ENCODE peak calls at places on chromosomes 1 and 21, in seven cellular contexts. R is AG09309; G is WTC11; A is activated CD8-positive, alpha-beta T cell treated with anti-CD3 and anti-CD28 coated beads for 36 hours; U is right lobe of liver; K is IMR-90; X is H9. N is an unnamed sample.

GRCh38 chr1:186750250-186750649 is 70.0 kb upstream of the PTGS2 start:
- DNase-seq in G (no peak), R (peak), K (no peak), X (no peak), A (no peak), U (no peak), N (no peak)

GRCh38 chr1:1599030-1599916 is 662 bp downstream of the FNDC10 start:
- DNase-seq in A (peak), X (peak), K (peak), G (peak), R (no peak), U (no peak), N (no peak)

GRCh38 chr1:34844252-34844634 is 15.3 kb downstream of the SMIM12 start:
- DNase-seq in X (peak), K (no peak), A (no peak), G (peak), U (no peak), R (no peak), N (no peak)

GRCh38 chr21:35565204-35565611 is 495.1 kb downstream of the SETD4 start:
- DNase-seq in X (no peak), U (peak), A (no peak), K (peak), G (no peak), R (peak), N (no peak)

GRCh38 chr1:46605242-46605641 is 1.2 kb upstream of the MKNK1 start:
- DNase-seq in R (no peak), U (no peak), A (peak), G (no peak), X (no peak), K (no peak), N (no peak)

GRCh38 chr1:103514920-103515503 is 10.5 kb upstream of the RNPC3 start:
- DNase-seq in R (no peak), G (no peak), X (no peak), K (peak), A (peak), U (no peak), N (no peak)

GRCh38 chr1:117009132-117009531 is 7.6 kb downstream of the CD101 start:
- DNase-seq in K (no peak), X (no peak), G (no peak), U (no peak), A (peak), R (no peak), N (no peak)

GRCh38 chr1:159581422-159581821 is 6.2 kb upstream of the APCS start:
- DNase-seq in K (no peak), G (no peak), A (no peak), X (no peak), R (no peak), U (no peak), N (no peak)

GRCh38 chr1:200130552-200130951 is 103.0 kb downstream of the NR5A2 start:
- DNase-seq in X (no peak), G (no peak), U (peak), R (no peak), K (peak), A (no peak), N (no peak)

GRCh38 chr1:32972814-32973428 is 8.3 kb upstream of the RNF19B start:
- DNase-seq in U (peak), R (no peak), A (no peak), X (peak), G (peak), K (peak), N (no peak)

GRCh38 chr21:41521489-41522027 is 13.6 kb upstream of the TMPRSS2 start:
- DNase-seq in X (no peak), U (no peak), R (no peak), K (no peak), A (no peak), G (no peak), N (no peak)

GRCh38 chr1:159214149-159214760 is 9.6 kb downstream of the ACKR1 start:
- DNase-seq in G (peak), K (peak), R (no peak), A (peak), X (peak), U (no peak), N (no peak)

GRCh38 chr1:147214842-147215539 is 10.1 kb downstream of the FMO5 start:
- DNase-seq in A (no peak), R (no peak), K (no peak), G (no peak), U (no peak), X (no peak), N (no peak)

GRCh38 chr1:87359586-87359985 is 30.9 kb downstream of the LMO4 start:
- DNase-seq in U (no peak), G (no peak), A (no peak), K (no peak), R (no peak), X (no peak), N (no peak)

GRCh38 chr1:52140633-52141512 is 1.0 kb upstream of the ZFYVE9 start:
- DNase-seq in U (no peak), A (no peak), X (no peak), K (no peak), R (no peak), G (no peak), N (no peak)

GRCh38 chr1:28156821-28157220 is 19.7 kb downstream of the PTAFR start:
- DNase-seq in K (no peak), U (no peak), R (no peak), X (no peak), G (no peak), A (no peak), N (no peak)

GRCh38 chr1:109392788-109393580 is 4.7 kb downstream of the SORT1 start:
- DNase-seq in K (peak), R (no peak), X (no peak), U (peak), A (no peak), G (no peak), N (no peak)

GRCh38 chr1:31376374-31377134 is 3.7 kb upstream of the FABP3 start:
- DNase-seq in R (peak), G (no peak), U (no peak), X (peak), A (no peak), K (peak), N (no peak)

GRCh38 chr1:204806943-204807624 is 63.6 kb upstream of the NFASC start:
- DNase-seq in U (peak), R (no peak), X (peak), G (peak), K (peak), A (peak), N (peak)

DNA sequence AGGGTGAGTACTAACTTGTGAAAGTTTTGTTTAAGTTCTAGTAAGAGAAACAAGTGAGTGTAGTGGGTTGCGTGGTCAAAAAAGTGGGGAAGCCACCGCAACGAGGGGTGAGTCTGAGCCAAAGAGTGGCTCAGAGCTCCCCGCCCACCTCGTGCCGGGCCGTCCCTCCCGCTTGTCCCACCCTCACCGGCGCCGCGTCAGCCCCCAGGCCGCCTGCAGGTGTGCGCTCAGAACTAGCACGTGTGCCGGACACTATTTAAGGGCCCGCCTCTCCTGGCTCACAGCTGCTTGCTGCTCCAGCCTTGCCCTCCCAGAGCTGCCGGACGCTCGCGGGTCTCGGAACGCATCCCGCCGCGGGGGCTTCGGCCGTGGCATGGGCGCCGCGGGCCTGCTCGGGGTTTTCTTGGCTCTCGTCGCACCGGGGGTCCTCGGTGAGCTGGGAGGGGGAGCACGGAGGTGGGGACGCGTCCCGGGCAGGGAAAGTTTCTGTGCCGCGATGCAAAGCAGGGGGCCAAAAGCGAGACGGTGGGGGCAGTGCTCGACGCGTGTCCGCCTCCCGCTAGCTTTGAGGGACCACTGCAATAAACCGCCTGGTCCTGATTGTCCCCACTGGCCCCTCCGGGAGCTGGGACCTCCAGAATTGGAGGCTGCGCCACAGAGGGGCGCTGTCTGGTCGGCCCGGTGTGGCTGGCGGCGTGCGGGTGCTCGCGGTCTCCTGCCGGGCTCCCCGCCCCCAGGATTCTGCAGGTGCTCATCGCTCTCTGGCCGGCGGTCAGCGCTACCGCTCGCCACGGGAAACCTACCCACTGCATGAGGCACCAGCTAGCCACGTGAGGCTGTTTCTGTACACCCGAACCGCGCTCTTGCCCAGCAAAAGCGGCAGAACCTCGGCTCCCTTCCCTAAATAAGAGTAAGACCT is at the start of gene CR2:
- DNase-seq in K (no peak), U (peak), A (peak), G (peak), R (no peak), X (peak), N (no peak)
- TF ChIP-seq CTCF in K (no peak), U (peak), A (peak), G (no peak), R (no peak), X (peak), N (no peak)

GRCh38 chr1:180501865-180502360 is 464 bp downstream of the ACBD6 start:
- DNase-seq in A (no peak), X (peak), K (no peak), R (no peak), U (no peak), G (no peak), N (no peak)
- TF ChIP-seq CTCF in A (no peak), X (peak), K (no peak), R (no peak), U (no peak), G (no peak), N (no peak)

GRCh38 chr1:214549604-214550338 is 1.6 kb downstream of the PTPN14 start:
- DNase-seq in R (no peak), G (no peak), U (no peak), K (peak), X (no peak), A (no peak), N (no peak)
- TF ChIP-seq CTCF in R (peak), G (no peak), U (no peak), K (peak), X (peak), A (no peak), N (no peak)

DNA sequence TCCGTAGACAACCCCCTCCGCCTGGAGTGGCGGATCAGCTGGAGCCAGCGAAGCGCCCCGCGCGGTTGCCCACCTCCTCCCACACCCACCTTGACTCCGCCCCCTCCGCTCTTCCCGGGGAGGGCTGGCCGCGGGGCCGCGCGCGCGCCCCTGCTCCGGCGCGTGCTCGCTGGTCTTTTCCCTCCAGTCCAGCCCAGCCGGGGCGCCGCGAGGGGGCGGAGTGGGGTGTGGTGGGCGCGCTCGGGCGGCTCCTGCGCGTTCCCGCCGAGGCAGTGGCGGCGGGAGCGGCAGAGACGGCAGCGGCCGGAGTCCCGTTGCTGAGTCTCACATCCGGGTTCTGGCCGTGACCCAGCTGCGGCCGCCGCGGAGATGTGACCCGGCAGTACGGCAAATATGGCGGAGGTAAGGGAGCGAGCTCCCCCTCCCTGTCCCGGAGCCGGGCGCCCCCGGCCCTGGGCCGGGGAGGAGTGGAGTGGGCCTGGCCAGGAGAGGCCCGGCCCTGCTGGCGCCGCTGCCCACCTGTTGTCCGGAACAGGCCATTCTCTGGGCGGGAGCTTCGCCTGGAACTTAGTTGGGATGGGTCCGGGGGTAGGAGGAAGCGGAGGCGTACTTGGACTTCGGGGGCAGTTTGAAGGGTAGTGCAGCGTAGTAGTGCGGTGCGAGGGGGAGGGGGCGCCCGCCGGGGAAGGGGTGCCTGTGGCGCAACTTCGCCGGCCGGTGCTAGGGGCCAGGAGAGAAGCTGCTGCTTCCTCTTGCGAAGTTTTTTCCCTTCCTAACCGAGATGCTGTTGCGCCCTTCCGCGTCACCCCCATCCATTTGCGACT is 5.4 kb downstream of the MIER1 start:
- DNase-seq in K (peak), R (peak), G (peak), U (peak), X (peak), A (peak), N (peak)
- TF ChIP-seq CTCF in K (peak), R (peak), G (no peak), U (peak), X (peak), A (no peak), N (no peak)

GRCh38 chr1:29505537-29506220 is 269.4 kb downstream of the PTPRU start:
- DNase-seq in X (peak), U (peak), K (no peak), A (no peak), G (no peak), R (no peak), N (no peak)
- TF ChIP-seq CTCF in X (no peak), U (no peak), K (no peak), A (no peak), G (no peak), R (no peak), N (no peak)

GRCh38 chr1:25889470-25889869 is 14.0 kb upstream of the PAQR7 start:
- DNase-seq in U (no peak), X (no peak), G (peak), R (no peak), A (no peak), K (peak), N (no peak)
- TF ChIP-seq CTCF in U (no peak), X (peak), G (no peak), R (peak), A (no peak), K (peak), N (no peak)

GRCh38 chr1:225772848-225773247 is 4.8 kb upstream of the SRP9 start:
- DNase-seq in K (no peak), X (no peak), R (no peak), U (no peak), A (no peak), G (no peak), N (no peak)

GRCh38 chr1:225774276-225775147 is 3.1 kb upstream of the SRP9 start:
- DNase-seq in R (no peak), U (no peak), X (no peak), A (no peak), G (no peak), K (no peak), N (no peak)

GRCh38 chr1:225771661-225772322 is 5.8 kb upstream of the SRP9 start:
- DNase-seq in K (no peak), U (no peak), R (no peak), X (no peak), G (no peak), A (no peak), N (no peak)

GRCh38 chr1:225770586-225771248 is 6.9 kb upstream of the SRP9 start:
- DNase-seq in G (peak), R (no peak), X (peak), U (no peak), A (no peak), K (no peak), N (no peak)

GRCh38 chr1:225772323-225772768 is 5.3 kb upstream of the SRP9 start:
- DNase-seq in K (peak), R (peak), U (peak), X (peak), A (peak), G (peak), N (no peak)
- TF ChIP-seq CTCF in K (peak), R (peak), U (peak), X (peak), A (peak), G (no peak), N (no peak)

DNA sequence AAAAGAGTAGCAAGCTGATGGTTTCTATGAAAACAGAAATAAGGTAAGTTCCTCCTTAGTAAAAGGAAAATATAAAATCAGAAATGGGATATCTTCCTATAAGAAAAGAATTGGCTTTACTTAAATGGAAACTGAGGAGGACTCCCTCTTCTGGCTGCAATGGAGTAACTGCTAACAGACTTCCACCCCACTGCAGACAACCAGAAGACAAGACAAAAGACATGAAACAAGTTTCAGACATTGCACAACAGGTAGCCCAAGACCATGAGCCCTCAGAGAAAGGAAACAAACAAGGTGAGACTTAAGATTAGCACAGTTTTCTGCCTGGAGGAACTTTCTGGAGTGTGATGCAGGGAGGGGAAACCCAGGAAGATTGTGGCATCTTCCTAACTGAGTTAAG is 17.0 kb upstream of the OLFML2B start:
- DNase-seq in X (no peak), G (no peak), A (no peak), R (no peak), K (peak), U (no peak), N (no peak)
- TF ChIP-seq CTCF in X (peak), G (no peak), A (no peak), R (peak), K (peak), U (peak), N (no peak)

GRCh38 chr1:93735722-93736121 is 54.1 kb upstream of the BCAR3 start:
- DNase-seq in R (peak), X (no peak), U (no peak), G (no peak), A (no peak), K (peak), N (no peak)
- TF ChIP-seq CTCF in R (peak), X (no peak), U (no peak), G (no peak), A (no peak), K (peak), N (no peak)